ENCODE peak calls at places on chromosomes 13 and 19, in four cellular contexts. L, T, G and H are unnamed samples.

GRCh38 chr19:48120505-48120904 is 9.9 kb upstream of the PLA2G4C start:
- DNase-seq in L (no peak), T (no peak), G (no peak), H (no peak)

GRCh38 chr13:35826626-35827254 is 304.4 kb downstream of the DCLK1 start:
- DNase-seq in L (no peak), T (no peak), G (no peak), H (peak; percentile 55)

GRCh38 chr19:39971380-39971841 is 446 bp downstream of the PSMC4 start:
- DNase-seq in L (no peak), T (no peak), G (no peak), H (peak; percentile 63)

GRCh38 chr13:52405767-52406494 is at the start of gene THSD1:
- DNase-seq in L (no peak), T (no peak), G (peak; percentile 12), H (peak; percentile 75)

GRCh38 chr13:76667551-76667950 is 218.7 kb downstream of the KCTD12 start:
- DNase-seq in L (peak; percentile 24), T (no peak), G (peak; percentile 5), H (peak; percentile 19)

GRCh38 chr13:32911506-32911905 is 104.7 kb upstream of the KL start:
- DNase-seq in L (peak; percentile 74), T (no peak), G (no peak), H (peak; percentile 75)

GRCh38 chr13:110712081-110712848 is 1.2 kb upstream of the ING1 start:
- DNase-seq in L (peak; percentile 55), T (peak; percentile 76), G (peak; percentile 89), H (peak; percentile 85)

GRCh38 chr13:61414136-61414535 is 1.5 kb downstream of the PCDH20 start:
- DNase-seq in L (no peak), T (no peak), G (no peak), H (peak; percentile 8)

GRCh38 chr19:38068851-38069250 is 155.2 kb downstream of the DPF1 start:
- DNase-seq in L (no peak), T (no peak), G (no peak), H (peak; percentile 95)

GRCh38 chr19:463483-464130 is 2.8 kb upstream of the SHC2 start:
- DNase-seq in L (no peak), T (no peak), G (no peak), H (no peak)

GRCh38 chr13:80010286-80010831 is 330.6 kb downstream of the SPRY2 start:
- DNase-seq in L (peak; percentile 70), T (no peak), G (no peak), H (peak; percentile 27)

GRCh38 chr19:15498156-15498858 is 10.0 kb upstream of the CYP4F22 start:
- DNase-seq in L (no peak), T (no peak), G (no peak), H (no peak)

GRCh38 chr13:49457221-49457620 is 13.1 kb downstream of the SETDB2 start:
- DNase-seq in L (no peak), T (no peak), G (no peak), H (no peak)

GRCh38 chr13:110183925-110184324 is 123.0 kb downstream of the COL4A1 start:
- DNase-seq in L (no peak), T (no peak), G (no peak), H (no peak)

GRCh38 chr19:45767881-45768643 is 990 bp downstream of the SIX5 start:
- DNase-seq in L (peak; percentile 41), T (no peak), G (no peak), H (peak; percentile 88)

GRCh38 chr13:45198041-45198440 is 2.8 kb downstream of the KCTD4 start:
- DNase-seq in L (no peak), T (no peak), G (no peak), H (no peak)

GRCh38 chr13:77028202-77028601 is 1.2 kb upstream of the FBXL3 start:
- DNase-seq in L (peak; percentile 21), T (no peak), G (no peak), H (peak; percentile 77)

GRCh38 chr13:32748305-32748704 is 162.1 kb downstream of the PDS5B start:
- DNase-seq in L (no peak), T (no peak), G (no peak), H (no peak)

GRCh38 chr19:30434797-30435594 is 62.8 kb downstream of the ZNF536 start:
- DNase-seq in L (no peak), T (no peak), G (no peak), H (no peak)

GRCh38 chr19:29001922-29002247 is 211.1 kb downstream of the UQCRFS1 start:
- DNase-seq in L (peak; percentile 65), T (no peak), G (no peak), H (no peak)

GRCh38 chr13:106865706-106866288 is 297.9 kb upstream of the ARGLU1 start:
- DNase-seq in L (no peak), T (no peak), G (no peak), H (no peak)

GRCh38 chr19:48685583-48685982 is 10.2 kb upstream of the FUT2 start:
- DNase-seq in L (peak; percentile 44), T (no peak), G (no peak), H (peak; percentile 79)

GRCh38 chr19:18863843-18864362 is 32.1 kb downstream of the CERS1 start:
- DNase-seq in L (no peak), T (no peak), G (no peak), H (no peak)

GRCh38 chr19:16000024-16000687 is 51.3 kb downstream of the OR10H4 start:
- DNase-seq in L (no peak), T (no peak), G (no peak), H (no peak)

GRCh38 chr19:2887391-2887914 is 13.3 kb upstream of the ZNF57 start:
- DNase-seq in L (peak; percentile 77), T (no peak), G (no peak), H (peak; percentile 79)

GRCh38 chr19:13953021-13953531 is 767 bp downstream of the DCAF15 start:
- DNase-seq in L (peak; percentile 40), T (no peak), G (no peak), H (no peak)

GRCh38 chr19:47465957-47466356 is 5.7 kb downstream of the SLC8A2 start:
- DNase-seq in L (no peak), T (no peak), G (no peak), H (no peak)

GRCh38 chr13:33123066-33123940 is 107.1 kb downstream of the KL start:
- DNase-seq in L (peak; percentile 74), T (no peak), G (no peak), H (peak; percentile 24)

GRCh38 chr19:1787116-1787515 is 25.0 kb downstream of the ATP8B3 start:
- DNase-seq in L (no peak), T (no peak), G (no peak), H (no peak)

GRCh38 chr13:111328111-111328802 is 7.8 kb downstream of the TEX29 start:
- DNase-seq in L (no peak), T (no peak), G (no peak), H (no peak)

GRCh38 chr19:13118424-13119193 is 545 bp downstream of the NACC1 start:
- DNase-seq in L (peak; percentile 22), T (no peak), G (peak; percentile 28), H (peak; percentile 70)

GRCh38 chr13:42906257-42906656 is 85.8 kb downstream of the EPSTI1 start:
- DNase-seq in L (peak; percentile 23), T (no peak), G (no peak), H (peak; percentile 44)

GRCh38 chr19:2798733-2799132 is 13.4 kb downstream of the THOP1 start:
- DNase-seq in L (no peak), T (no peak), G (no peak), H (no peak)

GRCh38 chr19:33297401-33298145 is 4.8 kb downstream of the CEBPA start:
- DNase-seq in L (no peak), T (no peak), G (no peak), H (no peak)